ENCODE peak calls at places on chromosomes 6 and 20, in eight cellular contexts. One of them, this sample, is unnamed.

GRCh38 chr6:137498488-137499219 is 4.5 kb upstream of the OLIG3 start:
- DNase-seq in DMS79: no peak
- DNase-seq in psoas muscle: no peak
- DNase-seq in NCI-H1092 treated with DMSO at 0.1 percent for 48 hours: no peak
- DNase-seq in C1 segment of cervical spinal cord: no peak
- DNase-seq in thoracic aorta: no peak
- DNase-seq in GM12865: no peak
- DNase-seq in hippocampal formation: no peak
- DNase-seq in this sample: no peak

GRCh38 chr6:170295519-170296422 is 4.9 kb upstream of the DLL1 start:
- DNase-seq in DMS79: peak; percentile 17
- DNase-seq in psoas muscle: no peak
- DNase-seq in NCI-H1092 treated with DMSO at 0.1 percent for 48 hours: peak; percentile 72
- DNase-seq in GM12865: peak; percentile 56
- DNase-seq in hippocampal formation: no peak
- DNase-seq in thoracic aorta: no peak
- DNase-seq in C1 segment of cervical spinal cord: no peak
- DNase-seq in this sample: peak; percentile 63

GRCh38 chr6:20540683-20541082 is 6.4 kb downstream of the CDKAL1 start:
- DNase-seq in GM12865: no peak
- DNase-seq in psoas muscle: no peak
- DNase-seq in hippocampal formation: no peak
- DNase-seq in thoracic aorta: no peak
- DNase-seq in DMS79: no peak
- DNase-seq in C1 segment of cervical spinal cord: no peak
- DNase-seq in NCI-H1092 treated with DMSO at 0.1 percent for 48 hours: no peak
- DNase-seq in this sample: no peak

GRCh38 chr6:87350516-87350915 is 5.9 kb downstream of the C6orf163 start:
- DNase-seq in psoas muscle: no peak
- DNase-seq in DMS79: no peak
- DNase-seq in hippocampal formation: no peak
- DNase-seq in NCI-H1092 treated with DMSO at 0.1 percent for 48 hours: no peak
- DNase-seq in C1 segment of cervical spinal cord: no peak
- DNase-seq in thoracic aorta: no peak
- DNase-seq in GM12865: no peak
- DNase-seq in this sample: no peak

GRCh38 chr6:130229645-130230044 is 6.9 kb upstream of the SAMD3 start:
- DNase-seq in GM12865: no peak
- DNase-seq in thoracic aorta: no peak
- DNase-seq in NCI-H1092 treated with DMSO at 0.1 percent for 48 hours: no peak
- DNase-seq in psoas muscle: no peak
- DNase-seq in C1 segment of cervical spinal cord: no peak
- DNase-seq in hippocampal formation: no peak
- DNase-seq in DMS79: no peak
- DNase-seq in this sample: no peak

GRCh38 chr20:33561981-33562601 is 72.2 kb downstream of the CBFA2T2 start:
- DNase-seq in NCI-H1092 treated with DMSO at 0.1 percent for 48 hours: peak; percentile 99
- DNase-seq in hippocampal formation: peak; percentile 44
- DNase-seq in C1 segment of cervical spinal cord: peak; percentile 36
- DNase-seq in psoas muscle: peak; percentile 57
- DNase-seq in GM12865: no peak
- DNase-seq in thoracic aorta: peak; percentile 36
- DNase-seq in DMS79: peak; percentile 61
- DNase-seq in this sample: peak; percentile 87

GRCh38 chr6:42984924-42985475 is 630 bp downstream of the PPP2R5D start:
- DNase-seq in GM12865: peak; percentile 30
- DNase-seq in NCI-H1092 treated with DMSO at 0.1 percent for 48 hours: no peak
- DNase-seq in psoas muscle: no peak
- DNase-seq in C1 segment of cervical spinal cord: no peak
- DNase-seq in thoracic aorta: no peak
- DNase-seq in DMS79: no peak
- DNase-seq in hippocampal formation: no peak
- DNase-seq in this sample: peak; percentile 38

GRCh38 chr6:160388922-160389321 is 40.7 kb downstream of the SLC22A3 start:
- DNase-seq in C1 segment of cervical spinal cord: no peak
- DNase-seq in DMS79: no peak
- DNase-seq in hippocampal formation: no peak
- DNase-seq in thoracic aorta: no peak
- DNase-seq in GM12865: no peak
- DNase-seq in psoas muscle: no peak
- DNase-seq in NCI-H1092 treated with DMSO at 0.1 percent for 48 hours: no peak
- DNase-seq in this sample: no peak

GRCh38 chr6:86715676-86716075 is 221.7 kb upstream of the HTR1E start:
- DNase-seq in GM12865: no peak
- DNase-seq in C1 segment of cervical spinal cord: no peak
- DNase-seq in NCI-H1092 treated with DMSO at 0.1 percent for 48 hours: no peak
- DNase-seq in hippocampal formation: no peak
- DNase-seq in DMS79: no peak
- DNase-seq in psoas muscle: no peak
- DNase-seq in thoracic aorta: no peak
- DNase-seq in this sample: no peak

GRCh38 chr20:35269055-35269781 is 8.7 kb downstream of the MMP24OS start:
- DNase-seq in C1 segment of cervical spinal cord: peak; percentile 5
- DNase-seq in DMS79: no peak
- DNase-seq in GM12865: peak; percentile 63
- DNase-seq in thoracic aorta: no peak
- DNase-seq in psoas muscle: peak; percentile 66
- DNase-seq in NCI-H1092 treated with DMSO at 0.1 percent for 48 hours: peak; percentile 27
- DNase-seq in hippocampal formation: no peak
- DNase-seq in this sample: peak; percentile 51

GRCh38 chr20:49394757-49395156 is 87.7 kb downstream of the KCNB1 start:
- DNase-seq in GM12865: no peak
- DNase-seq in thoracic aorta: no peak
- DNase-seq in hippocampal formation: no peak
- DNase-seq in NCI-H1092 treated with DMSO at 0.1 percent for 48 hours: no peak
- DNase-seq in C1 segment of cervical spinal cord: no peak
- DNase-seq in psoas muscle: no peak
- DNase-seq in DMS79: no peak
- DNase-seq in this sample: no peak

GRCh38 chr6:153092082-153093013 is 38.7 kb downstream of the RGS17 start:
- DNase-seq in C1 segment of cervical spinal cord: no peak
- DNase-seq in DMS79: no peak
- DNase-seq in GM12865: peak; percentile 62
- DNase-seq in hippocampal formation: no peak
- DNase-seq in thoracic aorta: no peak
- DNase-seq in psoas muscle: no peak
- DNase-seq in NCI-H1092 treated with DMSO at 0.1 percent for 48 hours: no peak
- DNase-seq in this sample: no peak

GRCh38 chr6:146767632-146768031 is 168.9 kb downstream of the ADGB start:
- DNase-seq in hippocampal formation: no peak
- DNase-seq in psoas muscle: no peak
- DNase-seq in DMS79: no peak
- DNase-seq in NCI-H1092 treated with DMSO at 0.1 percent for 48 hours: no peak
- DNase-seq in thoracic aorta: no peak
- DNase-seq in GM12865: no peak
- DNase-seq in C1 segment of cervical spinal cord: no peak
- DNase-seq in this sample: no peak

GRCh38 chr6:104957301-104958177 is 632 bp downstream of the LIN28B start:
- DNase-seq in thoracic aorta: no peak
- DNase-seq in hippocampal formation: no peak
- DNase-seq in psoas muscle: no peak
- DNase-seq in NCI-H1092 treated with DMSO at 0.1 percent for 48 hours: no peak
- DNase-seq in C1 segment of cervical spinal cord: no peak
- DNase-seq in GM12865: no peak
- DNase-seq in DMS79: no peak
- DNase-seq in this sample: no peak

GRCh38 chr6:127515794-127516675 is 3.1 kb downstream of the MTCL3 start:
- DNase-seq in DMS79: peak; percentile 23
- DNase-seq in NCI-H1092 treated with DMSO at 0.1 percent for 48 hours: peak; percentile 87
- DNase-seq in GM12865: peak; percentile 54
- DNase-seq in C1 segment of cervical spinal cord: peak; percentile 89
- DNase-seq in thoracic aorta: no peak
- DNase-seq in psoas muscle: peak; percentile 63
- DNase-seq in hippocampal formation: peak; percentile 81
- DNase-seq in this sample: peak; percentile 37

GRCh38 chr6:157823001-157823522 is at the start of gene SNX9:
- DNase-seq in C1 segment of cervical spinal cord: peak; percentile 47
- DNase-seq in psoas muscle: peak; percentile 84
- DNase-seq in GM12865: peak; percentile 59
- DNase-seq in thoracic aorta: no peak
- DNase-seq in NCI-H1092 treated with DMSO at 0.1 percent for 48 hours: peak; percentile 35
- DNase-seq in hippocampal formation: peak; percentile 55
- DNase-seq in DMS79: no peak
- DNase-seq in this sample: peak; percentile 84

GRCh38 chr6:135557582-135557981 is 60.0 kb upstream of the AHI1 start:
- DNase-seq in NCI-H1092 treated with DMSO at 0.1 percent for 48 hours: no peak
- DNase-seq in C1 segment of cervical spinal cord: no peak
- DNase-seq in DMS79: no peak
- DNase-seq in hippocampal formation: no peak
- DNase-seq in thoracic aorta: no peak
- DNase-seq in GM12865: no peak
- DNase-seq in psoas muscle: no peak
- DNase-seq in this sample: no peak

GRCh38 chr6:5058254-5058653 is 26.9 kb upstream of the PPP1R3G start:
- DNase-seq in psoas muscle: no peak
- DNase-seq in NCI-H1092 treated with DMSO at 0.1 percent for 48 hours: no peak
- DNase-seq in C1 segment of cervical spinal cord: no peak
- DNase-seq in GM12865: no peak
- DNase-seq in hippocampal formation: no peak
- DNase-seq in thoracic aorta: no peak
- DNase-seq in DMS79: no peak
- DNase-seq in this sample: no peak

GRCh38 chr20:63547484-63548480 is at the start of gene SRMS:
- DNase-seq in hippocampal formation: no peak
- DNase-seq in psoas muscle: no peak
- DNase-seq in thoracic aorta: no peak
- DNase-seq in NCI-H1092 treated with DMSO at 0.1 percent for 48 hours: no peak
- DNase-seq in GM12865: no peak
- DNase-seq in DMS79: no peak
- DNase-seq in C1 segment of cervical spinal cord: no peak
- DNase-seq in this sample: no peak

GRCh38 chr20:8368680-8369079 is 236.6 kb downstream of the PLCB1 start:
- DNase-seq in thoracic aorta: no peak
- DNase-seq in DMS79: no peak
- DNase-seq in psoas muscle: no peak
- DNase-seq in hippocampal formation: no peak
- DNase-seq in NCI-H1092 treated with DMSO at 0.1 percent for 48 hours: no peak
- DNase-seq in GM12865: no peak
- DNase-seq in C1 segment of cervical spinal cord: no peak
- DNase-seq in this sample: no peak

GRCh38 chr6:148747493-148748160 is 797 bp downstream of the UST start:
- DNase-seq in hippocampal formation: no peak
- DNase-seq in C1 segment of cervical spinal cord: no peak
- DNase-seq in psoas muscle: peak; percentile 40
- DNase-seq in NCI-H1092 treated with DMSO at 0.1 percent for 48 hours: peak; percentile 61
- DNase-seq in thoracic aorta: no peak
- DNase-seq in GM12865: peak; percentile 26
- DNase-seq in DMS79: peak; percentile 19
- DNase-seq in this sample: peak; percentile 46

GRCh38 chr6:167141667-167142432 is 15.9 kb downstream of the GPR31 start:
- DNase-seq in thoracic aorta: no peak
- DNase-seq in GM12865: peak; percentile 74
- DNase-seq in DMS79: peak; percentile 27
- DNase-seq in NCI-H1092 treated with DMSO at 0.1 percent for 48 hours: peak; percentile 69
- DNase-seq in C1 segment of cervical spinal cord: peak; percentile 14
- DNase-seq in psoas muscle: no peak
- DNase-seq in hippocampal formation: no peak
- DNase-seq in this sample: peak; percentile 69

GRCh38 chr20:49471397-49471796 is 11.1 kb downstream of the KCNB1 start:
- DNase-seq in GM12865: no peak
- DNase-seq in DMS79: no peak
- DNase-seq in NCI-H1092 treated with DMSO at 0.1 percent for 48 hours: no peak
- DNase-seq in psoas muscle: no peak
- DNase-seq in thoracic aorta: no peak
- DNase-seq in hippocampal formation: no peak
- DNase-seq in C1 segment of cervical spinal cord: no peak
- DNase-seq in this sample: no peak

GRCh38 chr6:93036835-93037234 is 382.5 kb downstream of the EPHA7 start:
- DNase-seq in thoracic aorta: no peak
- DNase-seq in psoas muscle: no peak
- DNase-seq in hippocampal formation: no peak
- DNase-seq in C1 segment of cervical spinal cord: no peak
- DNase-seq in DMS79: no peak
- DNase-seq in NCI-H1092 treated with DMSO at 0.1 percent for 48 hours: no peak
- DNase-seq in GM12865: peak; percentile 17
- DNase-seq in this sample: no peak

GRCh38 chr6:15499591-15499990 is 163.2 kb downstream of the DTNBP1 start:
- DNase-seq in NCI-H1092 treated with DMSO at 0.1 percent for 48 hours: no peak
- DNase-seq in DMS79: no peak
- DNase-seq in thoracic aorta: no peak
- DNase-seq in GM12865: no peak
- DNase-seq in C1 segment of cervical spinal cord: no peak
- DNase-seq in hippocampal formation: no peak
- DNase-seq in psoas muscle: no peak
- DNase-seq in this sample: no peak

GRCh38 chr6:66772785-66773184 is 1065.8 kb upstream of the EYS start:
- DNase-seq in C1 segment of cervical spinal cord: no peak
- DNase-seq in NCI-H1092 treated with DMSO at 0.1 percent for 48 hours: no peak
- DNase-seq in GM12865: no peak
- DNase-seq in DMS79: no peak
- DNase-seq in psoas muscle: no peak
- DNase-seq in hippocampal formation: no peak
- DNase-seq in thoracic aorta: no peak
- DNase-seq in this sample: no peak

GRCh38 chr6:36912583-36912982 is 26.8 kb downstream of the C6orf89 start:
- DNase-seq in C1 segment of cervical spinal cord: no peak
- DNase-seq in psoas muscle: no peak
- DNase-seq in hippocampal formation: no peak
- DNase-seq in thoracic aorta: no peak
- DNase-seq in DMS79: peak; percentile 83
- DNase-seq in NCI-H1092 treated with DMSO at 0.1 percent for 48 hours: no peak
- DNase-seq in GM12865: peak; percentile 92
- DNase-seq in this sample: no peak

GRCh38 chr6:157054531-157054979 is 268.8 kb downstream of the TMEM242 start:
- DNase-seq in thoracic aorta: no peak
- DNase-seq in NCI-H1092 treated with DMSO at 0.1 percent for 48 hours: no peak
- DNase-seq in GM12865: peak; percentile 60
- DNase-seq in DMS79: no peak
- DNase-seq in psoas muscle: no peak
- DNase-seq in hippocampal formation: no peak
- DNase-seq in C1 segment of cervical spinal cord: no peak
- DNase-seq in this sample: no peak

GRCh38 chr20:61907081-61907891 is 158.4 kb downstream of the TAF4 start:
- DNase-seq in hippocampal formation: no peak
- DNase-seq in DMS79: no peak
- DNase-seq in NCI-H1092 treated with DMSO at 0.1 percent for 48 hours: no peak
- DNase-seq in thoracic aorta: no peak
- DNase-seq in C1 segment of cervical spinal cord: no peak
- DNase-seq in psoas muscle: no peak
- DNase-seq in GM12865: no peak
- DNase-seq in this sample: no peak

GRCh38 chr20:62739581-62740285 is 31.1 kb downstream of the NTSR1 start:
- DNase-seq in GM12865: peak; percentile 59
- DNase-seq in thoracic aorta: no peak
- DNase-seq in NCI-H1092 treated with DMSO at 0.1 percent for 48 hours: no peak
- DNase-seq in hippocampal formation: no peak
- DNase-seq in DMS79: no peak
- DNase-seq in psoas muscle: no peak
- DNase-seq in C1 segment of cervical spinal cord: no peak
- DNase-seq in this sample: peak; percentile 50

GRCh38 chr20:58854638-58855471 is 2.3 kb downstream of the GNAS start:
- DNase-seq in NCI-H1092 treated with DMSO at 0.1 percent for 48 hours: no peak
- DNase-seq in psoas muscle: no peak
- DNase-seq in DMS79: no peak
- DNase-seq in GM12865: no peak
- DNase-seq in hippocampal formation: no peak
- DNase-seq in C1 segment of cervical spinal cord: no peak
- DNase-seq in thoracic aorta: no peak
- DNase-seq in this sample: no peak

GRCh38 chr6:163956571-163957407 is 542.3 kb downstream of the QKI start:
- DNase-seq in psoas muscle: peak; percentile 80
- DNase-seq in DMS79: no peak
- DNase-seq in C1 segment of cervical spinal cord: peak; percentile 45
- DNase-seq in NCI-H1092 treated with DMSO at 0.1 percent for 48 hours: peak; percentile 92
- DNase-seq in hippocampal formation: peak; percentile 65
- DNase-seq in thoracic aorta: peak; percentile 21
- DNase-seq in GM12865: peak; percentile 87
- DNase-seq in this sample: peak; percentile 72

GRCh38 chr6:87762116-87762515 is 60.1 kb upstream of the AKIRIN2 start:
- DNase-seq in psoas muscle: no peak
- DNase-seq in hippocampal formation: no peak
- DNase-seq in GM12865: no peak
- DNase-seq in C1 segment of cervical spinal cord: no peak
- DNase-seq in NCI-H1092 treated with DMSO at 0.1 percent for 48 hours: no peak
- DNase-seq in thoracic aorta: no peak
- DNase-seq in DMS79: no peak
- DNase-seq in this sample: no peak

GRCh38 chr6:72621243-72622093 is at the start of gene KCNQ5:
- DNase-seq in psoas muscle: peak; percentile 26
- DNase-seq in thoracic aorta: no peak
- DNase-seq in hippocampal formation: no peak
- DNase-seq in DMS79: no peak
- DNase-seq in NCI-H1092 treated with DMSO at 0.1 percent for 48 hours: no peak
- DNase-seq in C1 segment of cervical spinal cord: peak; percentile 42
- DNase-seq in GM12865: peak; percentile 71
- DNase-seq in this sample: peak; percentile 28